ENCODE peak calls at places on chromosomes 4 and X, in five cellular contexts. K, L, Y, H and X are unnamed samples. For H3K4me1, the result is how much of the 10 kb centered on the place peaks cover.

GRCh38 chr4:24913099-24913445 is 230 bp upstream of the CCDC149 start:
- DNase-seq in K (no peak), L (no peak), Y (no peak), H (no peak), X (no peak)

GRCh38 chr4:99324978-99325377 is 3.8 kb upstream of the ADH1B start:
- DNase-seq in K (no peak), L (peak), Y (no peak), H (peak), X (peak)

GRCh38 chr4:89616382-89616781 is 220.6 kb downstream of the SNCA start:
- DNase-seq in K (no peak), L (no peak), Y (no peak), H (no peak), X (no peak)

GRCh38 chr4:26022346-26022891 is 108.4 kb downstream of the SMIM20 start:
- DNase-seq in K (no peak), L (peak), Y (peak), H (no peak), X (no peak)

GRCh38 chr4:135277980-135278315 is 1076.4 kb upstream of the PABPC4L start:
- DNase-seq in K (no peak), L (no peak), Y (no peak), H (no peak), X (no peak)

GRCh38 chrX:153933751-153934472 is 925 bp downstream of the NAA10 start:
- DNase-seq in K (no peak), L (peak), Y (no peak), H (no peak), X (no peak)

GRCh38 chr4:80065601-80066000 is 7.4 kb downstream of the ANTXR2 start:
- DNase-seq in K (no peak), L (no peak), Y (no peak), H (no peak), X (no peak)

GRCh38 chrX:45187731-45188130 is 12.9 kb downstream of the DIPK2B start:
- DNase-seq in K (no peak), L (no peak), Y (no peak), H (no peak), X (peak)

GRCh38 chrX:32084757-32085156 is 1012.9 kb upstream of the FTHL17 start:
- DNase-seq in K (no peak), L (no peak), Y (no peak), H (no peak), X (no peak)

DNA sequence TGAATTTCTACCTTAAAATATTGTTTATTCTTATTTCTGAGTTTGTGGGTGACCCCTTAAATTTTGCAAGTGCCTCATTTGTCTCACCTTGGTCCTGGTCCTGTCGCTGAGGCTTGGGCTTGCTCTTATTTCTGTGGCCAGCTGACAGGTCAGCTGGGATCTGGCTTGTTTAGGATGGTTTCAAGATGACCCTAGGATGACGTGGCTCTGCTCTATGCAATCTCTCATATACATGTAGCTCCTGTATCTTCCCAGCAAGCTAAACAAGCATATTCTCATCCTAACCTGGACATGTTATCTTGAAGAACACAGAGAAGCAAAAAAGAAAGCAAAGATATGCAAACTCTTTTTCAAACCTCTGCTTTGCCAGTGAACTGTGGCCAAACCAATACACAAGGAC is 158.4 kb downstream of the BANK1 start:
- DNase-seq in K (no peak), L (peak), Y (no peak), H (no peak), X (no peak)
- H3K4me1 ChIP-seq in K (under half), L (under half), Y (under half), H (under half), X (under half)

DNA sequence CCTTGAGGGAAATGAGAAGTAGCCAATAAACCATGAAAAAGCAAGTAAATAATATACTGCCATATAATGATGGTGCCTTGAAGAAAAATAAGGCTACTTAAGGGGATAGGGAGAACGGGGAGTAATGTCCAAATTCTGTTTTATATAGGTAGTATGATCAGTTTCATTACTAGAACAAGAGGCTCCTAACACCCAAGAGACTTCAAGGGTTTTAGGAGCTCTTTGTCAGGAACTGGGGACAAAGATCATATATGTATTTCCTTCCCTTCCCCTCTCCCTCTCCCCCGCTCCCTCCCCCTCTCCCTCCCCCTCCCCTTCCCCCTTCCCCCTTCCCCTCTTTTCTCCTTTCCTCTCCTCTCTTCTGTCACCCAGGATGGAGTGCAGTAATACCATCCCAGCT is 127.3 kb downstream of the PTPN13 start:
- DNase-seq in K (no peak), L (no peak), Y (no peak), H (no peak), X (no peak)
- H3K4me1 ChIP-seq in K (under half), L (under half), Y (under half), H (under half), X (under half)

DNA sequence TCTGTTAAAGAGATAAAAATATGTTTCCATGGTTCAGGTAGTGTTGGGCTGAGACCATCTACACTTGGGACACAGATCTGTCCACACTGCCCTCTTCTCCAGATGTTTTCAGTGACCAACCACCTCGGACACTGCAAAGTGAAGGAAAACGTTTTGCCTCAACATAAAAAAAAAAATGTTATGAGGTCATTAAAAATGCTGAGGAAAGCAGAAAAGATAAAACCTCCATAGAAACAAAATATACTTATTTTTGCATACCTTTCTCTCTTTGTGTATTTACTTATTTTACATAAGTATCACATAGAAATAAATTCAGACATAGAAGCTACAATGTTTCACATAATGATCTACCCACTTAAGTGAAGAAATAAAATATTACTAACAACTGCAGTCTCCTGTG is 200.3 kb upstream of the VCX3A start:
- DNase-seq in K (no peak), L (no peak), Y (no peak), H (no peak), X (no peak)
- H3K4me1 ChIP-seq in K (under half), L (under half), Y (under half), H (under half), X (under half)

DNA sequence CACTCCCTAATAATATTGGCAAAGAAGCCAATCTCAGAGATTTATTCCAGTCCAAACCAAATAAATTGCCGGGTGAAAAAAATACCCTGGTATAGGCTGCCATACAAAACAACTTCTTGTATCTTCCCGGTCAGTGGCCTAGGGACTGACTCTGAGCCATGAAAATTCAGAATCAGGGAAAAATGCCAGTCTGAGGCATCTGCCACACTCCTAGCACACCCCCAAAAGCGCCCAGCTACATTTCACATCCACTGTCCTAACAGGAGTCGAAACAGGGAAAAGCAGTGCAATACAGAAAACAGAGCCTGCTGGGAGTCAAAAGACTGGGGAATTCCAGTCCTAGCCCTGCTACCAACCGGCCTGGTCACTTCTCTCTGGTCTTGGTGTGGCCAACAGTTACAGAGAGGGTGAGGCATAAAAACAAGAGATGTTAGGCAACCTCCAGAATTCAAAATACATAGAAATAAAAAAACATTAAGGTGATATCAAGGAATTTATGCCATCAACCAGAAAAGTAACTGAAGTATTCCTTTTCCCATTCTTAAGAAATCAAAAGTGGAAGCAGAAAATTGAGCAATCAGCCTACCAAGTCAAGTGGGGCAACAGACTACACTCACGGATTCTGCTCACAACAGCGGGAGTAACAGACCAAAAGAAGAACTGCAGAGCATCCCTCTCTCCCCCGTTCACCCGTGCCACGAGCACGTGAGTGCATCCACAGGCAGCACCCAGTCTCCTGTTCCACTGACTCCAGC is 29.5 kb downstream of the AFAP1 start:
- DNase-seq in K (no peak), L (peak), Y (no peak), H (no peak), X (peak)
- H3K4me1 ChIP-seq in K (under half), L (under half), Y (under half), H (under half), X (under half)

GRCh38 chr4:150001815-150002214 is 76.4 kb upstream of the DCLK2 start:
- DNase-seq in K (no peak), L (peak), Y (no peak), H (no peak), X (no peak)

GRCh38 chr4:150002561-150002960 is 75.7 kb upstream of the DCLK2 start:
- DNase-seq in K (no peak), L (peak), Y (no peak), H (no peak), X (no peak)

GRCh38 chr4:150006197-150006596 is 72.0 kb upstream of the DCLK2 start:
- DNase-seq in K (no peak), L (peak), Y (no peak), H (no peak), X (peak)

GRCh38 chr4:150005537-150005936 is 72.7 kb upstream of the DCLK2 start:
- DNase-seq in K (no peak), L (no peak), Y (no peak), H (no peak), X (no peak)

DNA sequence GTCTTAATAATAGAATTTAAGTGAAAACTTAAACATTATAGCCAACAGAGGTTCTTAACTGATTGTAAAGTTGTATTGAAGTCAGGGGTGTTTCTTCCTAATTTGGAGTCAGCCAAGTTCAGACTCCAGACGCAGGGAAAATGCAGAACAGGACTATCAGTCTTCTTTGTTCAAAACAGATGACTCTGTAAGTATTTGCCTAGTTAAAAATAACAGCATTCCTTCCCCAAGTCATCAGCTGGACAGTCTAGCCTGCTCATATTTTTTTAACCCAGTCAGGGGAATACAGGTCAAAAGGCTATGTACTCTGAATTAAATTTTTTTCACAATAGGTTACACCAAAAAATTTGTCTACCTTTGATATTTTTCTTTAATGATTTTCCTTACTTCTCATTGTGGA is 73.8 kb upstream of the DCLK2 start:
- DNase-seq in K (no peak), L (peak), Y (no peak), H (no peak), X (peak)
- H3K4me1 ChIP-seq in K (under half), L (under half), Y (half or more), H (under half), X (under half)

DNA sequence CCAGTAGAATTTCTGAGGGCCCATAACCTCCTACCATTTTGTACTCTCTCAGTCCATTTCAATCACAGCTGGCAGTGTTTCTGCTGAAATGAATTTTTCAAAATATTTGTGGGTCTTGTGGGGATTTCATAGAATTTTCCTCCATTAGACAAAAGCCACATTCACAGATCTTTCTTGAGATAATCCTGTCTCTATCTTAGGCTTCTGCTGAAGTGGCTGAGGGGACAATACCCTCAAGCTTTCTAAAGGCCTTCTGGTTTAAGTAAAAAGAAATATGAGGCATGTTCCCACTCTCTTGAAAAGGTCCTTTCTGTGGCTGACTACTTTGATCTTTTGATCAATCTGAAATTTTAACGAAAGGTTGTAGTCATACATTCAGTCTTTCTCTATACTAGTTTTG is 1930.0 kb upstream of the AGA start:
- DNase-seq in K (no peak), L (no peak), Y (no peak), H (no peak), X (no peak)
- H3K4me1 ChIP-seq in K (under half), L (under half), Y (under half), H (under half), X (under half)

GRCh38 chr4:108852691-108853090 is 89.8 kb upstream of the ETNPPL start:
- DNase-seq in K (no peak), L (no peak), Y (no peak), H (no peak), X (no peak)

GRCh38 chr4:108850407-108850709 is 87.5 kb upstream of the ETNPPL start:
- DNase-seq in K (no peak), L (no peak), Y (no peak), H (no peak), X (no peak)

GRCh38 chr4:108851346-108851745 is 88.5 kb upstream of the ETNPPL start:
- DNase-seq in K (no peak), L (peak), Y (no peak), H (no peak), X (peak)

GRCh38 chr4:108846568-108846967 is 83.7 kb upstream of the ETNPPL start:
- DNase-seq in K (no peak), L (peak), Y (no peak), H (no peak), X (no peak)

DNA sequence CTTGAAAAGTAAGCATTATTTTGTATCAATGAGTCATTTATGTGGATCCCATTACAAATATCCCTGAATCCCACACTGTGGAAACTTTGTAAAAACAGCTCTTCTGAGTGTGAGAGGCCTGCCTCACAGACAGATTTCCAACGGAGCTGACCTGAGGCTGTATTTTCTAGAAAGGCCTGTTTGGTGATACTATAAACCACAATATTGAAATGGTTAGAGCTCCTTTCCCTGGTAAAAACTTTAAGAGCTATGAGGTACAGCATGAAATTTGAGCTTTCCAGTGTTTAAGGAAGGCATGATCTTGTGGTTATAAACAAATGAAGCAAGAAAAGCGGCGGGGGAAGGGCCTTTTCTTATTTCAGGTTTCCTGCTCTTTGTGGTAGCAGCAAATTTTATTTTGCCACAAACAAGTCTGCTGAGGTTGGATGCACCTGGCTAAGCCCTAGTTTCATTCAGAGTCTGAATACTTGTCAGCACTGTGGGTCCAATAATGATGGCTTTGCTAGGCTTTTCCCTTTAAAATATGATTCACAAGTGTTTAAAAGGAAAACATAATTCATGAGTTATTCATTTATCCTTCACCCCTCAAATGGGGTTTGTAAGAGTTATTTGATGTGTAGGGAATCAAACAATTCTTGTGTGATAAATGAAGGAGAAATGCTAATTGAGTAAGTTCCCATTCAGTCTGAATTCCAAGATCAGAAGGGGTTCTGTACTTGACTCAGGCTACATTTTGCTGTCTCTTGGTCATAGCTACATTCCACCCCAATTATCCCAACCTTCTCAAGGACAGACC is 87.0 kb upstream of the ETNPPL start:
- DNase-seq in K (no peak), L (peak), Y (no peak), H (no peak), X (no peak)
- H3K4me1 ChIP-seq in K (under half), L (under half), Y (under half), H (under half), X (under half)

DNA sequence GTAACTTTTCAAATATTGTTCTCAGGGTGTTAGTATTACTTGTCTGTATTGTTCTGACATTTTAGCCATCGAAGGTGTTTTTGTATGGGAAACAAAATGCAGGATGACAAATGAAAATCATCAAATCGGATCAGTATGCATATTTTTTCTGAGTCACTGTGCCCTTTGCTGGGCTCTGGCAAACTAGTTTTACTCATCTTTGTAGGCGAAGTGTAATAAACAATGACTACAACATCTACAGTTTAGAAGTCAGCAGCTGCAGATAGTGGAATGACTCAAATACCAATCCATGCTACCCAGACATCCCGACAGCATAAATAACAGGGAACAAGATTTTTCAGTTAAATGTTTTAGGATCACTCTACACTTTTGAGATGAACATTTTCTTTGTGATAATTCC is 557.3 kb upstream of the TENM3 start:
- DNase-seq in K (no peak), L (peak), Y (peak), H (no peak), X (peak)
- H3K4me1 ChIP-seq in K (under half), L (under half), Y (under half), H (under half), X (under half)

DNA sequence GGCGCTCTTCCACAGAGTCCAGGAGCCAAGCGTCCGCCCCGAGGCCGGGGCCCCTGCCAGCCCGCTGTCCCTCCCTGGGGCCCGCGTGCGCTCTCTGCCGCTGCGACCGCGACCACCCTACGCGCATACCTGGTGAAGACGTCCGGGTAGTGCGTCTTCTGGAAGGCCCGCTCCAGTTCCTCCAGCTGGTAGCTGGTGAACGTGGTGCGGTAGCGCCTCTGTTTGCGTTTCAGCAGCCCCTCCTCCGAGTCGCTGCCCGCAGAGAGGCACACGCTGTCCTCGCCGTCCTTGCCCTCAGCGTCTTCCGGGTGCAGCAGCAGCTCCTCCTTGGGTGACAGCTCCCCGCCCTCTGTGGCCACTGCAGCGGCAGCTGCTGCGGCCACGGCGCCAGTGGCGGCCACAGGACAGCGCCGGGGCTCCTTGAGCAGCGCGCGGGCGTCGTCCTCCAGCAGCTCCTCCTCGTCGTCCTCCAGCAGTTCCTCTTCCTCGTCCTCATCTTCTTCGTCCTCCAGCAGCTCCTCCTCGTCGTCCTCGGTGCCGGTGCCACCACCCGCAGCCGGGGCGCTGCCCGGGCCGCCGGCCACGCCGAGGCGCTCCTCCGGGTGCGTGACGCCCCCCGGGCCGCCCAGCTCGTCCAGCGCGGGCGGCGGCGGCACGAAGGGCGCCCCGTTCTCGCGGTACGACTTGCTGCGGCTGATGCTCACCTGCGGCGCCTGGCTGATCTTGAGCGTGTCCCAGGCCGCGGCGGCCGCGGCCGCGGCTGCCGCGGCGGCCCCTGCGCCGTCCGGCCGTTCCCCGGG is 2.8 kb downstream of the ARX start:
- DNase-seq in K (no peak), L (no peak), Y (no peak), H (peak), X (no peak)
- H3K4me1 ChIP-seq in K (under half), L (under half), Y (under half), H (under half), X (under half)